ENCODE peak calls at places on chromosomes 4 and X, in six cellular contexts. T, Y, D, W, F and C are unnamed samples.
A peak's percentile ranks its signal among the peaks of the same experiment; 100 is the strongest.

GRCh38 chr4:137768196-137768595 is 235.9 kb upstream of the PCDH18 start:
- DNase-seq in W (no peak), D (no peak), F (no peak), T (no peak), Y (no peak), C (no peak)

GRCh38 chrX:21319323-21319722 is 54.9 kb upstream of the CNKSR2 start:
- DNase-seq in T (no peak), W (no peak), D (no peak), F (no peak), Y (no peak), C (no peak)

GRCh38 chrX:140440891-140441290 is 64.0 kb downstream of the SOX3 start:
- DNase-seq in Y (no peak), F (peak; percentile 30), T (no peak), W (no peak), D (no peak), C (no peak)

GRCh38 chrX:53288173-53288572 is 6.8 kb upstream of the IQSEC2 start:
- DNase-seq in T (peak; percentile 52), Y (no peak), D (peak; percentile 78), W (peak; percentile 27), F (no peak), C (no peak)

GRCh38 chrX:12771445-12772069 is 19.7 kb upstream of the PRPS2 start:
- DNase-seq in W (peak; percentile 22), F (peak; percentile 14), D (peak; percentile 58), T (peak; percentile 29), Y (no peak), C (no peak)

GRCh38 chr4:108425988-108426387 is 194.4 kb upstream of the RPL34 start:
- DNase-seq in T (no peak), D (no peak), F (no peak), W (no peak), Y (peak; percentile 91), C (no peak)

GRCh38 chrX:29587107-29587506 is 628.3 kb upstream of the MAGEB2 start:
- DNase-seq in T (no peak), W (no peak), Y (no peak), D (no peak), F (no peak), C (no peak)

GRCh38 chr4:160701671-160702070 is 1462.1 kb downstream of the FSTL5 start:
- DNase-seq in W (no peak), F (no peak), Y (no peak), T (no peak), D (no peak), C (no peak)

GRCh38 chrX:51420610-51421009 is 75.8 kb downstream of the NUDT11 start:
- DNase-seq in W (no peak), Y (peak; percentile 22), F (no peak), D (no peak), T (peak; percentile 29), C (no peak)

GRCh38 chr4:68904786-68905185 is 46.8 kb downstream of the UGT2A3 start:
- DNase-seq in D (no peak), W (no peak), T (no peak), Y (no peak), F (no peak), C (no peak)

GRCh38 chr4:78019494-78019893 is 37.6 kb upstream of the FRAS1 start:
- DNase-seq in Y (no peak), F (no peak), T (no peak), W (no peak), D (no peak), C (no peak)

GRCh38 chr4:139603576-139604387 is 47.8 kb upstream of the SETD7 start:
- DNase-seq in W (no peak), Y (peak; percentile 67), F (peak; percentile 17), T (peak; percentile 66), D (no peak), C (no peak)

GRCh38 chr4:118711047-118711446 is 25.9 kb downstream of the METTL14 start:
- DNase-seq in F (no peak), W (no peak), D (no peak), Y (no peak), T (no peak), C (no peak)

GRCh38 chrX:134624046-134624430 is 34.2 kb downstream of the PLAC1 start:
- DNase-seq in F (no peak), Y (no peak), T (no peak), D (no peak), W (no peak), C (no peak)

DNA sequence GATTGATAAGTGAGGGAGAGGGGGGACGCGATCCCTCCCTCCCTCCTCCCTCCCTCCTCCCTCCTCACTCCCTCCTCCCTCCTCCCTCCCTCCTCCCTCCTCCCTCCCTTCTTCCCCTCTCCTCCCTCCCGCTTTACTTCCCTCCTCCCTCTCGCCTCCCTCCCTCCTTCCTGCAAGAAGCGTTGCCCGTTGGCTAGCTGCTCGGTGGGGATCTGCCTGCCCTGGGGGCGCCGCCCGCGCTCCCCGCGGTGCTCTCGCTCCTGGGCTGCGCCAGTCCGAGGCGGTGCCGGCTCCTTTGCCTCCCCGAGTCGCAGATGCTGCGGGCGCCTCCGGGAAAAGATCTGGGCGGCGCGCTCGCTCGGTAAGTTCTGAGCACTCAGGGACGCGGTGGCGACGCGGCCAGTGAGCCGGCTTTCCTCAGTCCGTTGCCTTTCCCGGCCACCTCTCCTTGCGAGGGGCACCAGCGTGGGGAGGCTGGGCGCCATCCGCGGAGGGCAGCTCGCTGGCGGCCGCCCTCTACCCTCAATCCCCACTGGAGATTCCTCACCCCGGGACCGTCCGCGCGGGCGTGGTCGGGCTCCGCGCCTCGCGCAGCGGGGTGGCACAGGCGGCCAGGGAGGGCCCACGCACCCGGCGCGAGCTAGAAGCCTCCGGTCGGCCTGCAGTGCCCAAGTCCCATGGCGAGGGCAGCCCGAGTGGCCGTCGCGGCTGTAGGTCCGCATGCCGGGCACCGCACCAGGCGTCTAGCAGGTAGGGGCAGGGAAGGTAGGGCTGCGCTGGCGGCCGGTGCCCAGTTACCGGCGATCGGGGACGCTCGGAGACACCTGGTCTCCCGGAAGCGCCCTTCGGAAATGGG is at the start of gene SLITRK2:
- DNase-seq in D (peak; percentile 45), W (no peak), T (no peak), Y (no peak), F (no peak), C (no peak)
- H3K4me3 ChIP-seq in D (peak within 1 kb of the TSS; percentile 11), W (peak within 1 kb of the TSS; percentile 18), T (no peak within 1 kb of the TSS), Y (no peak within 1 kb of the TSS), F (no peak within 1 kb of the TSS), C (peak within 1 kb of the TSS; percentile 51)

DNA sequence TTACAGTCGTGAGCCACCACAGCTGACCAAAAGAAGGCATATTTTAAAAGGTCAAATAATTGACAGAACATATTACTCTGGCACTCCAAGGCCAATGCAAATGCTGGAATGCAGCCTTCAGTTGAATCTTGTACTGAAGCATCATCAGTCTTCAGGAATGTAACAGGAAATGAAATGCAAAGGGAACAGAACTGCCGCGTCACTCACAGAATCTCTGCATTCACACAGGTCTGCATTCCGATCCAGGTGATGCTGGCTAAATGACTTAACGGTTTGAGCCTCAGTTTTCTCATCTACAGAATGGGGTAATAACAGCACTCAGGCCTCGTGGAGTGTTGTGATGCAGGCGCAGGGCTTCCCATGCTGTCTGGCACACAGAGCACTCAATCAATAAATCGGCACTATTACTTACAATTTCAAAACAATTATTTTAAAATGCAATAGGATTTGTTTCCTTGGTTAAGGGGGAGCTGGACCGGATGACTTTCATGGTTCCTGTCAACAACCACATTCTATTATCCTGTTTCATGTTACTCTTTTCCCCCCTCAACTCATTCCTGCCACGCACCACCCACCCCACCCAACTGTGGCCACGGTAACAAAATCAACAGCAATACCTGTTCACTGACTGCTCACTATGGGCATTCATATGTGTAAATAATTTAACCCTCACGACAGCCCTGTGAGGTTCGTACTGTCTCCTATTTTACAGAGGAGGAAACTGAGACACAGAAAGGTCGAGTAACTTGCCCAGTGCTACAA is 32.5 kb downstream of the IGFBP7 start:
- DNase-seq in D (no peak), Y (peak; percentile 73), W (no peak), T (no peak), F (no peak), C (no peak)
- H3K4me1 ChIP-seq in D (no peaks in the 10 kb centered on the region), Y (peaks cover 97% of the 10 kb centered on the region), W (peaks cover 52% of the 10 kb centered on the region), T (peaks cover 16% of the 10 kb centered on the region), F (peaks cover 42% of the 10 kb centered on the region), C (peaks cover 60% of the 10 kb centered on the region)

GRCh38 chrX:1521459-1521956 is 15.5 kb downstream of the P2RY8 start:
- DNase-seq in D (no peak), F (no peak), W (no peak), T (no peak), Y (no peak), C (no peak)
- H3K4me3 ChIP-seq in D (no peak overlapping the region), F (no peak overlapping the region), W (no peak overlapping the region), T (no peak overlapping the region), Y (no peak overlapping the region), C (no peak overlapping the region)

DNA sequence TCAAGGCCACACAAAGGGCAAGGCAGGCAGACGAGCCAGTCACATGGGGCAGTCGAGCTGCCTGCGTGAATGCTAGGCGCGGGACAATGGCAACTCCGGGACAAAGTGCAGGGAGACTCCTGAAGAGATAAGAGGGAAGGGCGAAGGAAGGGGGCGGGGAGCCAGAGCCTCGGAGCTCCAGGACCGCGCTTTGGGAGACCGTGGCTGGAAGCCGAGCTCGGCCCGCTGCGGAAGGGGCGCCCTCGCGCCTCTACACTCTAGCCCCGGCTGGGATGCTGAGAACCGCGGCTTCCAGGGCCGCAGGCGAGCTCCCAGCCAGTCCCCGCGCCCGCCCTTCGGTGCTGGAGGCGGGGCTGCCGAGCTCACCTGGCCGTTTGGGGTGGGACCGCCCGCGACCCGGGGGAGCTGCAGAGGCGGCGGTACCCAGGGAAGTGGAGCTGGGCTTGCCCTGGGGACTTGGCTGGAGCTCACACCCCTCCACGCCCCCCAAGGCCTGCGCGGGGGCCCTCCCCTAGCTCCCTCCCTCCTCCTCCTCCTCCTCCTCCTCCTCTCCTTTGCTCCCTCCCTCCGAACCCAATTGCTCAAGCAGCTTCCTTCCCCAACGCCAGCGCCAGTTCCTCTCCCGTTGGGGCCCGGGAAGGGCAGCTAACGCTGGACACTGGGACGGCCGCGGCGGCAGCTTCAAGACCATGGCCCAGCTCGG is at the start of gene SOWAHD:
- DNase-seq in T (no peak), D (peak; percentile 57), F (peak; percentile 29), W (peak; percentile 47), Y (no peak), C (no peak)
- H3K4me1 ChIP-seq in T (peaks cover 14% of the 10 kb centered on the region), D (no peaks in the 10 kb centered on the region), F (no peaks in the 10 kb centered on the region), W (peaks cover 13% of the 10 kb centered on the region), Y (peaks cover 29% of the 10 kb centered on the region), C (no peaks in the 10 kb centered on the region)

GRCh38 chr4:178316211-178316610 is 874.0 kb upstream of the AGA start:
- DNase-seq in Y (no peak), D (no peak), T (no peak), F (no peak), W (no peak), C (no peak)
- H3K4me3 ChIP-seq in Y (no peak overlapping the region), D (no peak overlapping the region), T (no peak overlapping the region), F (no peak overlapping the region), W (no peak overlapping the region), C (no peak overlapping the region)

GRCh38 chr4:84778041-84778440 is 188.4 kb downstream of the WDFY3 start:
- DNase-seq in F (no peak), Y (no peak), W (no peak), T (no peak), D (no peak), C (no peak)
- H3K4me1 ChIP-seq in F (no peaks in the 10 kb centered on the region), Y (no peaks in the 10 kb centered on the region), W (no peaks in the 10 kb centered on the region), T (no peaks in the 10 kb centered on the region), D (no peaks in the 10 kb centered on the region), C (no peaks in the 10 kb centered on the region)

GRCh38 chr4:6768539-6768905 is 14.0 kb upstream of the KIAA0232 start:
- DNase-seq in Y (no peak), D (peak; percentile 56), T (no peak), W (peak; percentile 47), F (no peak), C (peak; percentile 38)
- H3K4me3 ChIP-seq in Y (no peak overlapping the region), D (peak overlapping the region; percentile 27), T (no peak overlapping the region), W (no peak overlapping the region), F (no peak overlapping the region), C (peak overlapping the region; percentile 28)